ENCODE peak calls at places on chromosomes 16 and 17, in five cellular contexts. One of them, this sample, is unnamed.

GRCh38 chr16:57993897-57994296 is 6.6 kb downstream of the ZNF319 start:
- DNase-seq in GM12878: no peak
- DNase-seq in mucosa of descending colon: no peak
- DNase-seq in suprapubic skin: no peak
- DNase-seq in dorsolateral prefrontal cortex: no peak
- DNase-seq in this sample: no peak

GRCh38 chr17:65170839-65171238 is 33.7 kb downstream of the RGS9 start:
- DNase-seq in GM12878: no peak
- DNase-seq in mucosa of descending colon: no peak
- DNase-seq in suprapubic skin: no peak
- DNase-seq in dorsolateral prefrontal cortex: no peak
- DNase-seq in this sample: peak

GRCh38 chr17:66567234-66568170 is 265.1 kb downstream of the PRKCA start:
- DNase-seq in GM12878: peak
- DNase-seq in mucosa of descending colon: peak
- DNase-seq in suprapubic skin: no peak
- DNase-seq in dorsolateral prefrontal cortex: peak
- DNase-seq in this sample: peak

GRCh38 chr16:56245197-56245596 is 53.9 kb downstream of the GNAO1 start:
- DNase-seq in GM12878: no peak
- DNase-seq in mucosa of descending colon: no peak
- DNase-seq in suprapubic skin: no peak
- DNase-seq in dorsolateral prefrontal cortex: no peak
- DNase-seq in this sample: no peak

GRCh38 chr16:9091867-9092281 is 430 bp downstream of the HAPSTR1 start:
- DNase-seq in GM12878: no peak
- DNase-seq in mucosa of descending colon: peak
- DNase-seq in suprapubic skin: no peak
- DNase-seq in dorsolateral prefrontal cortex: peak
- DNase-seq in this sample: peak

GRCh38 chr17:8503807-8504206 is 68.1 kb downstream of the NDEL1 start:
- DNase-seq in GM12878: no peak
- DNase-seq in mucosa of descending colon: no peak
- DNase-seq in suprapubic skin: no peak
- DNase-seq in dorsolateral prefrontal cortex: no peak
- DNase-seq in this sample: no peak

GRCh38 chr17:17972952-17973254 is 241 bp downstream of the DRC3 start:
- DNase-seq in GM12878: no peak
- DNase-seq in mucosa of descending colon: no peak
- DNase-seq in suprapubic skin: no peak
- DNase-seq in dorsolateral prefrontal cortex: no peak
- DNase-seq in this sample: no peak

GRCh38 chr17:46788300-46788699 is 30.2 kb downstream of the WNT3 start:
- DNase-seq in GM12878: no peak
- DNase-seq in mucosa of descending colon: no peak
- DNase-seq in suprapubic skin: no peak
- DNase-seq in dorsolateral prefrontal cortex: no peak
- DNase-seq in this sample: no peak

GRCh38 chr16:20711277-20711911 is 13.9 kb upstream of the ACSM1 start:
- DNase-seq in GM12878: no peak
- DNase-seq in mucosa of descending colon: no peak
- DNase-seq in suprapubic skin: no peak
- DNase-seq in dorsolateral prefrontal cortex: no peak
- DNase-seq in this sample: no peak

GRCh38 chr17:29514792-29515191 is 52.0 kb downstream of the ABHD15 start:
- DNase-seq in GM12878: no peak
- DNase-seq in mucosa of descending colon: no peak
- DNase-seq in suprapubic skin: no peak
- DNase-seq in dorsolateral prefrontal cortex: no peak
- DNase-seq in this sample: peak

GRCh38 chr17:50554201-50554600 is 6.3 kb upstream of the CACNA1G start:
- DNase-seq in GM12878: no peak
- DNase-seq in mucosa of descending colon: no peak
- DNase-seq in suprapubic skin: no peak
- DNase-seq in dorsolateral prefrontal cortex: no peak
- DNase-seq in this sample: no peak

GRCh38 chr17:58352843-58353719 is 1.1 kb upstream of the SUPT4H1 start:
- DNase-seq in GM12878: no peak
- DNase-seq in mucosa of descending colon: peak
- DNase-seq in suprapubic skin: no peak
- DNase-seq in dorsolateral prefrontal cortex: no peak
- DNase-seq in this sample: peak

GRCh38 chr16:84926462-84926861 is 84.9 kb downstream of the ZDHHC7 start:
- DNase-seq in GM12878: no peak
- DNase-seq in mucosa of descending colon: no peak
- DNase-seq in suprapubic skin: no peak
- DNase-seq in dorsolateral prefrontal cortex: no peak
- DNase-seq in this sample: no peak

GRCh38 chr16:17445421-17445820 is 25.3 kb downstream of the XYLT1 start:
- DNase-seq in GM12878: no peak
- DNase-seq in mucosa of descending colon: no peak
- DNase-seq in suprapubic skin: no peak
- DNase-seq in dorsolateral prefrontal cortex: no peak
- DNase-seq in this sample: no peak

GRCh38 chr16:47925811-47926460 is 229.9 kb downstream of the ABCC12 start:
- DNase-seq in GM12878: no peak
- DNase-seq in mucosa of descending colon: no peak
- DNase-seq in suprapubic skin: no peak
- DNase-seq in dorsolateral prefrontal cortex: no peak
- DNase-seq in this sample: no peak

GRCh38 chr17:64470676-64471075 is 21.8 kb downstream of the MILR1 start:
- DNase-seq in GM12878: no peak
- DNase-seq in mucosa of descending colon: no peak
- DNase-seq in suprapubic skin: no peak
- DNase-seq in dorsolateral prefrontal cortex: no peak
- DNase-seq in this sample: no peak

GRCh38 chr16:9837481-9837880 is 344.7 kb downstream of the GRIN2A start:
- DNase-seq in GM12878: no peak
- DNase-seq in mucosa of descending colon: no peak
- DNase-seq in suprapubic skin: no peak
- DNase-seq in dorsolateral prefrontal cortex: no peak
- DNase-seq in this sample: no peak

GRCh38 chr17:19336938-19337711 is 25.4 kb downstream of the B9D1 start:
- DNase-seq in GM12878: no peak
- DNase-seq in mucosa of descending colon: no peak
- DNase-seq in suprapubic skin: no peak
- DNase-seq in dorsolateral prefrontal cortex: peak
- DNase-seq in this sample: no peak

GRCh38 chr16:81491522-81492188 is 47.0 kb downstream of the CMIP start:
- DNase-seq in GM12878: no peak
- DNase-seq in mucosa of descending colon: no peak
- DNase-seq in suprapubic skin: no peak
- DNase-seq in dorsolateral prefrontal cortex: no peak
- DNase-seq in this sample: peak

GRCh38 chr17:50238594-50239287 is 35.5 kb upstream of the TMEM92 start:
- DNase-seq in GM12878: no peak
- DNase-seq in mucosa of descending colon: no peak
- DNase-seq in suprapubic skin: no peak
- DNase-seq in dorsolateral prefrontal cortex: no peak
- DNase-seq in this sample: no peak

GRCh38 chr16:10308305-10309193 is 77.3 kb upstream of the ATF7IP2 start:
- DNase-seq in GM12878: peak
- DNase-seq in mucosa of descending colon: no peak
- DNase-seq in suprapubic skin: no peak
- DNase-seq in dorsolateral prefrontal cortex: no peak
- DNase-seq in this sample: no peak

GRCh38 chr17:58956997-58957724 is 149.5 kb downstream of the TRIM37 start:
- DNase-seq in GM12878: no peak
- DNase-seq in mucosa of descending colon: no peak
- DNase-seq in suprapubic skin: no peak
- DNase-seq in dorsolateral prefrontal cortex: no peak
- DNase-seq in this sample: no peak

GRCh38 chr16:17244865-17245264 is 225.9 kb downstream of the XYLT1 start:
- DNase-seq in GM12878: no peak
- DNase-seq in mucosa of descending colon: no peak
- DNase-seq in suprapubic skin: no peak
- DNase-seq in dorsolateral prefrontal cortex: no peak
- DNase-seq in this sample: no peak

GRCh38 chr17:19290047-19290705 is 53.0 kb downstream of the EPN2 start:
- DNase-seq in GM12878: no peak
- DNase-seq in mucosa of descending colon: no peak
- DNase-seq in suprapubic skin: no peak
- DNase-seq in dorsolateral prefrontal cortex: no peak
- DNase-seq in this sample: no peak

GRCh38 chr16:55078699-55079415 is 148.2 kb downstream of the IRX5 start:
- DNase-seq in GM12878: no peak
- DNase-seq in mucosa of descending colon: no peak
- DNase-seq in suprapubic skin: no peak
- DNase-seq in dorsolateral prefrontal cortex: no peak
- DNase-seq in this sample: no peak

GRCh38 chr17:9183297-9183696 is 162.0 kb downstream of the NTN1 start:
- DNase-seq in GM12878: no peak
- DNase-seq in mucosa of descending colon: no peak
- DNase-seq in suprapubic skin: no peak
- DNase-seq in dorsolateral prefrontal cortex: no peak
- DNase-seq in this sample: no peak

GRCh38 chr16:3170440-3171180 is 17.4 kb upstream of the OR1F1 start:
- DNase-seq in GM12878: no peak
- DNase-seq in mucosa of descending colon: no peak
- DNase-seq in suprapubic skin: no peak
- DNase-seq in dorsolateral prefrontal cortex: no peak
- DNase-seq in this sample: no peak

GRCh38 chr16:87582221-87582965 is 19.9 kb upstream of the JPH3 start:
- DNase-seq in GM12878: no peak
- DNase-seq in mucosa of descending colon: peak
- DNase-seq in suprapubic skin: no peak
- DNase-seq in dorsolateral prefrontal cortex: no peak
- DNase-seq in this sample: peak

GRCh38 chr16:5446623-5447240 is 349.1 kb upstream of the EEF2KMT start:
- DNase-seq in GM12878: no peak
- DNase-seq in mucosa of descending colon: no peak
- DNase-seq in suprapubic skin: no peak
- DNase-seq in dorsolateral prefrontal cortex: no peak
- DNase-seq in this sample: no peak

GRCh38 chr17:71959129-71959528 is 161.7 kb upstream of the SOX9 start:
- DNase-seq in GM12878: peak
- DNase-seq in mucosa of descending colon: no peak
- DNase-seq in suprapubic skin: no peak
- DNase-seq in dorsolateral prefrontal cortex: no peak
- DNase-seq in this sample: no peak

GRCh38 chr16:25260416-25260815 is 2.8 kb upstream of the ZKSCAN2 start:
- DNase-seq in GM12878: no peak
- DNase-seq in mucosa of descending colon: no peak
- DNase-seq in suprapubic skin: no peak
- DNase-seq in dorsolateral prefrontal cortex: no peak
- DNase-seq in this sample: no peak

GRCh38 chr17:54945671-54946070 is 22.8 kb downstream of the COX11 start:
- DNase-seq in GM12878: no peak
- DNase-seq in mucosa of descending colon: no peak
- DNase-seq in suprapubic skin: no peak
- DNase-seq in dorsolateral prefrontal cortex: no peak
- DNase-seq in this sample: no peak

GRCh38 chr17:37884516-37884915 is 39.7 kb upstream of the TBC1D3K start:
- DNase-seq in GM12878: peak
- DNase-seq in mucosa of descending colon: no peak
- DNase-seq in suprapubic skin: no peak
- DNase-seq in dorsolateral prefrontal cortex: no peak
- DNase-seq in this sample: no peak
- H3K4me3 ChIP-seq in GM12878: no peak
- H3K4me3 ChIP-seq in mucosa of descending colon: no peak
- H3K4me3 ChIP-seq in suprapubic skin: no peak
- H3K4me3 ChIP-seq in dorsolateral prefrontal cortex: no peak
- H3K4me3 ChIP-seq in this sample: no peak

DNA sequence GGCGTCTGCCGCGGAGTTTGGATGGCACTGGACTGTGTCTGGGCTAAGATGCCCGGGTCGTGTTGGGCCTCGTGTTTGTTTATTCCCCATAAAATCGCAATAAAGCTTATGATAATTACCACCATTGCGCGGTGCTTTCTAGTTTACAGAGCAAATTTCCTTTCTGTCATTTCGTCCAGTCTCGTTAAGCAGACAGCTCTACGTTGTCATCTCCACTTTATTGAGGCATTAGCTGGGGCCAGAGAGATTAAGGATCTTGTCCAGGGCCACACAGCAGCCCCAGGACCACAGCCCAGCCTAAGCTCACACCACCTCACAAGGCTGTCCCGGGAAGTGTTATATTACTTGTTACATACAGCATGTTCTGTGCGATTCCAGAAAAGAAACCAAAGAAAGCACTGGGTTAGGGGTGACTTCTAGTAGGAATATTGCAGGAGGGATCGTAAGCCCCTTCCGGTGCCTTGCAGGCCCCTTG is 6.4 kb downstream of the NOS2 start:
- DNase-seq in GM12878: no peak
- DNase-seq in mucosa of descending colon: no peak
- DNase-seq in suprapubic skin: no peak
- DNase-seq in dorsolateral prefrontal cortex: no peak
- DNase-seq in this sample: no peak
- H3K4me3 ChIP-seq in GM12878: no peak
- H3K4me3 ChIP-seq in mucosa of descending colon: no peak
- H3K4me3 ChIP-seq in suprapubic skin: peak
- H3K4me3 ChIP-seq in dorsolateral prefrontal cortex: peak
- H3K4me3 ChIP-seq in this sample: no peak

GRCh38 chr16:29815032-29815721 is 775 bp upstream of the PAGR1 start:
- DNase-seq in GM12878: no peak
- DNase-seq in mucosa of descending colon: peak
- DNase-seq in suprapubic skin: no peak
- DNase-seq in dorsolateral prefrontal cortex: no peak
- DNase-seq in this sample: peak
- H3K4me3 ChIP-seq in GM12878: peak
- H3K4me3 ChIP-seq in mucosa of descending colon: no peak
- H3K4me3 ChIP-seq in suprapubic skin: peak
- H3K4me3 ChIP-seq in dorsolateral prefrontal cortex: peak
- H3K4me3 ChIP-seq in this sample: no peak

DNA sequence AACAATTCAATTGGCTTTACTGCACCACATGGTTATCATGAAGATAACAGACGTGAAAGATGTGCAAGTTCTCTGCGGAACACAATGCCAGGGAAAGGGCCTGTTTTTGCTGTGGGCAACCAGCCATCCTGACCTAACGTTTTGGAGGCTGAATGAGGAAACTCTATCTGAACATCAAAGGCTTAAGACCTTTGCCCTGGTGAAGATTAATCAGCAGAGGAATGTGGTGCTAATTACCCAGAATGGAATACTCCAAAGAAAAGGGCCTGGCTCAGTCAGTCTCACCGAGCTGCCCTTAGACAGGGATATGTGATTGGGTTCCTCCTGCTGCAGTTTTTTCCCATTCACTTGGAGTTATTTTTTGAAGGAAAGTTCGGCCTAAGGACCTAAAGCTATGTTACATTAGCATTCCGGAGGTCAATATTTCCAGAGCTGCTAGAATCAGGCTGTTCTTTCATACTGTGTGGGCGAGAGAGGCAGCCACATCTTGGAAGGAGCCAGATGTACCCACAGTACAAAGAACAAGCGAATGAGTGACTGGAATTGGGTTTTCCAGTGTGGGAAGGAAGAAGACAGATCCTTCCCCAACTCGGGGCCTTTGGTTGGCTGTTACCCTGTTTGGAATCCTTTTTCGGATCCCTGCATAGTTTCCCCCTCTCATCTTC is 15.5 kb downstream of the ASIC2 start:
- DNase-seq in GM12878: no peak
- DNase-seq in mucosa of descending colon: no peak
- DNase-seq in suprapubic skin: no peak
- DNase-seq in dorsolateral prefrontal cortex: no peak
- DNase-seq in this sample: no peak
- H3K4me3 ChIP-seq in GM12878: no peak
- H3K4me3 ChIP-seq in mucosa of descending colon: no peak
- H3K4me3 ChIP-seq in suprapubic skin: no peak
- H3K4me3 ChIP-seq in dorsolateral prefrontal cortex: no peak
- H3K4me3 ChIP-seq in this sample: no peak

GRCh38 chr17:31310877-31311276 is 3.0 kb downstream of the EVI2B start:
- DNase-seq in GM12878: no peak
- DNase-seq in mucosa of descending colon: peak
- DNase-seq in suprapubic skin: no peak
- DNase-seq in dorsolateral prefrontal cortex: no peak
- DNase-seq in this sample: no peak
- H3K4me3 ChIP-seq in GM12878: peak
- H3K4me3 ChIP-seq in mucosa of descending colon: no peak
- H3K4me3 ChIP-seq in suprapubic skin: peak
- H3K4me3 ChIP-seq in dorsolateral prefrontal cortex: peak
- H3K4me3 ChIP-seq in this sample: no peak

This sample was measured in thyroid gland.